ENCODE peak calls at places on chromosomes 7 and 10, in six cellular contexts. W is T-helper 1 cell, L is C1 segment of cervical spinal cord, P is NCI-H2081, Y is Calu3, D is SHP77. M is an unnamed sample.

GRCh38 chr10:128573936-128574335 is 447.7 kb upstream of the MKI67 start:
- DNase-seq in W (no peak), L (no peak), P (no peak), Y (no peak), D (no peak), M (no peak)

GRCh38 chr10:29023678-29024077 is 265.2 kb upstream of the LYZL1 start:
- DNase-seq in W (no peak), L (no peak), P (no peak), Y (no peak), D (no peak), M (no peak)

GRCh38 chr7:90629306-90629918 is 33.3 kb downstream of the CDK14 start:
- DNase-seq in W (peak; percentile 8), L (no peak), P (peak; percentile 76), Y (peak; percentile 34), D (peak; percentile 38), M (no peak)

GRCh38 chr7:139867847-139868246 is 38.8 kb downstream of the TBXAS1 start:
- DNase-seq in W (no peak), L (no peak), P (no peak), Y (no peak), D (no peak), M (no peak)

GRCh38 chr7:38951213-38951612 is 26.5 kb upstream of the POU6F2 start:
- DNase-seq in W (no peak), L (no peak), P (no peak), Y (no peak), D (no peak), M (no peak)

GRCh38 chr7:151470656-151471180 is 30.8 kb upstream of the CRYGN start:
- DNase-seq in W (no peak), L (no peak), P (no peak), Y (no peak), D (no peak), M (no peak)

GRCh38 chr7:94133460-94133859 is 129.3 kb upstream of the BET1 start:
- DNase-seq in W (no peak), L (no peak), P (no peak), Y (no peak), D (no peak), M (no peak)

GRCh38 chr10:95431900-95432342 is 129.2 kb downstream of the SORBS1 start:
- DNase-seq in W (no peak), L (no peak), P (no peak), Y (no peak), D (no peak), M (no peak)

GRCh38 chr10:130028465-130028819 is 64.4 kb upstream of the EBF3 start:
- DNase-seq in W (no peak), L (no peak), P (no peak), Y (no peak), D (no peak), M (no peak)

GRCh38 chr7:33814400-33814799 is 90.9 kb upstream of the BMPER start:
- DNase-seq in W (no peak), L (no peak), P (no peak), Y (no peak), D (no peak), M (no peak)

GRCh38 chr7:3928727-3929515 is 627.9 kb downstream of the SDK1 start:
- DNase-seq in W (no peak), L (no peak), P (no peak), Y (no peak), D (no peak), M (no peak)

GRCh38 chr10:122264442-122264841 is 6.7 kb upstream of the BTBD16 start:
- DNase-seq in W (no peak), L (no peak), P (no peak), Y (no peak), D (no peak), M (no peak)

GRCh38 chr10:33799281-33799943 is 464.9 kb upstream of the NRP1 start:
- DNase-seq in W (no peak), L (no peak), P (no peak), Y (no peak), D (no peak), M (no peak)

GRCh38 chr7:102152672-102153585 is 133.7 kb upstream of the SH2B2 start:
- DNase-seq in W (no peak), L (no peak), P (no peak), Y (peak; percentile 81), D (no peak), M (no peak)

GRCh38 chr10:78802866-78803265 is 265.9 kb upstream of the ZMIZ1 start:
- DNase-seq in W (no peak), L (no peak), P (no peak), Y (no peak), D (no peak), M (no peak)

GRCh38 chr7:4549681-4550080 is 132.4 kb upstream of the FOXK1 start:
- DNase-seq in W (no peak), L (no peak), P (no peak), Y (no peak), D (no peak), M (no peak)

GRCh38 chr10:74282151-74282852 is 131.3 kb downstream of the ADK start:
- DNase-seq in W (no peak), L (no peak), P (no peak), Y (no peak), D (no peak), M (no peak)

GRCh38 chr10:121959671-121960070 is 15.3 kb downstream of the NSMCE4A start:
- DNase-seq in W (no peak), L (no peak), P (no peak), Y (no peak), D (no peak), M (no peak)

GRCh38 chr10:22697101-22697500 is 17.3 kb downstream of the PIP4K2A start:
- DNase-seq in W (no peak), L (no peak), P (no peak), Y (no peak), D (peak; percentile 23), M (no peak)

GRCh38 chr7:74217455-74218342 is 7.9 kb downstream of the LAT2 start:
- DNase-seq in W (peak; percentile 63), L (no peak), P (no peak), Y (no peak), D (no peak), M (no peak)

GRCh38 chr10:57952741-57953140 is 315.0 kb downstream of the IPMK start:
- DNase-seq in W (no peak), L (no peak), P (no peak), Y (no peak), D (no peak), M (no peak)

GRCh38 chr7:2037805-2038635 is 194.7 kb downstream of the MAD1L1 start:
- DNase-seq in W (peak; percentile 33), L (no peak), P (no peak), Y (no peak), D (no peak), M (no peak)

GRCh38 chr10:99921948-99922347 is 87.8 kb downstream of the DNMBP start:
- DNase-seq in W (no peak), L (no peak), P (no peak), Y (no peak), D (no peak), M (no peak)

M was measured in hypothalamus.